ENCODE peak calls at places on chromosomes 12 and 14, in eight cellular contexts. L is right atrium auricular region, Y is mesendoderm, Z is HCT116, S is left ventricle myocardium inferior, V is lower lobe of right lung, D is A549, W is ovary. I is an unnamed sample.
A peak's percentile ranks its signal among the peaks of the same experiment; 100 is the strongest.

GRCh38 chr14:23402296-23403138 is 5.6 kb downstream of the MYH6 start:
- DNase-seq in L (no peak), Y (no peak), Z (no peak), S (peak; percentile 16), V (no peak), D (no peak), W (no peak), I (peak; percentile 33)

GRCh38 chr14:32003585-32003984 is 73.5 kb upstream of the ARHGAP5 start:
- DNase-seq in L (no peak), Y (no peak), Z (no peak), S (no peak), V (no peak), D (no peak), W (no peak), I (no peak)

GRCh38 chr14:64685364-64686130 is 18.7 kb upstream of the PLEKHG3 start:
- DNase-seq in L (no peak), Y (no peak), Z (no peak), S (no peak), V (no peak), D (no peak), W (no peak), I (no peak)

GRCh38 chr12:47360771-47361388 is 281.1 kb upstream of the AMIGO2 start:
- DNase-seq in L (no peak), Y (peak; percentile 78), Z (no peak), S (no peak), V (no peak), D (no peak), W (no peak), I (peak; percentile 37)

GRCh38 chr12:100083308-100083707 is 59.4 kb downstream of the BLTP3B start:
- DNase-seq in L (no peak), Y (no peak), Z (no peak), S (no peak), V (no peak), D (no peak), W (no peak), I (no peak)

GRCh38 chr14:23366163-23366921 is 1.4 kb upstream of the EFS start:
- DNase-seq in L (no peak), Y (peak; percentile 97), Z (no peak), S (peak; percentile 79), V (peak; percentile 72), D (no peak), W (peak; percentile 85), I (peak; percentile 85)

GRCh38 chr12:51351913-51352532 is 5.5 kb upstream of the CELA1 start:
- DNase-seq in L (no peak), Y (peak; percentile 91), Z (peak; percentile 27), S (no peak), V (peak; percentile 49), D (peak; percentile 46), W (no peak), I (peak; percentile 84)

GRCh38 chr12:69204191-69204590 is 35.2 kb upstream of the CPSF6 start:
- DNase-seq in L (no peak), Y (no peak), Z (no peak), S (no peak), V (no peak), D (no peak), W (no peak), I (no peak)

GRCh38 chr14:90647469-90647868 is 168.8 kb downstream of the TTC7B start:
- DNase-seq in L (no peak), Y (no peak), Z (no peak), S (no peak), V (no peak), D (no peak), W (no peak), I (no peak)

GRCh38 chr12:82325540-82326336 is 32.4 kb downstream of the CCDC59 start:
- DNase-seq in L (no peak), Y (no peak), Z (no peak), S (no peak), V (no peak), D (no peak), W (no peak), I (no peak)

GRCh38 chr12:116370886-116371580 is 93.5 kb upstream of the MED13L start:
- DNase-seq in L (no peak), Y (no peak), Z (no peak), S (no peak), V (no peak), D (no peak), W (no peak), I (no peak)

GRCh38 chr12:52519826-52520662 is at the start of gene KRT5:
- DNase-seq in L (peak; percentile 44), Y (no peak), Z (no peak), S (no peak), V (no peak), D (no peak), W (no peak), I (no peak)
- H3K27ac ChIP-seq in L (no peak within 1 kb of the TSS), Y (no peak within 1 kb of the TSS), Z (peak within 1 kb of the TSS; percentile 55), S (no peak within 1 kb of the TSS), V (no peak within 1 kb of the TSS), D (no peak within 1 kb of the TSS), W (no peak within 1 kb of the TSS), I (no peak within 1 kb of the TSS)

GRCh38 chr14:88825078-88825458 is 617 bp downstream of the TTC8 start:
- DNase-seq in L (no peak), Y (no peak), Z (no peak), S (no peak), V (no peak), D (peak; percentile 17), W (no peak), I (no peak)
- H3K27ac ChIP-seq in L (peak overlapping the region; percentile 83), Y (peak overlapping the region; percentile 41), Z (peak overlapping the region; percentile 73), S (peak overlapping the region; percentile 94), V (peak overlapping the region; percentile 87), D (peak overlapping the region; percentile 93), W (no peak overlapping the region), I (peak overlapping the region; percentile 96)

DNA sequence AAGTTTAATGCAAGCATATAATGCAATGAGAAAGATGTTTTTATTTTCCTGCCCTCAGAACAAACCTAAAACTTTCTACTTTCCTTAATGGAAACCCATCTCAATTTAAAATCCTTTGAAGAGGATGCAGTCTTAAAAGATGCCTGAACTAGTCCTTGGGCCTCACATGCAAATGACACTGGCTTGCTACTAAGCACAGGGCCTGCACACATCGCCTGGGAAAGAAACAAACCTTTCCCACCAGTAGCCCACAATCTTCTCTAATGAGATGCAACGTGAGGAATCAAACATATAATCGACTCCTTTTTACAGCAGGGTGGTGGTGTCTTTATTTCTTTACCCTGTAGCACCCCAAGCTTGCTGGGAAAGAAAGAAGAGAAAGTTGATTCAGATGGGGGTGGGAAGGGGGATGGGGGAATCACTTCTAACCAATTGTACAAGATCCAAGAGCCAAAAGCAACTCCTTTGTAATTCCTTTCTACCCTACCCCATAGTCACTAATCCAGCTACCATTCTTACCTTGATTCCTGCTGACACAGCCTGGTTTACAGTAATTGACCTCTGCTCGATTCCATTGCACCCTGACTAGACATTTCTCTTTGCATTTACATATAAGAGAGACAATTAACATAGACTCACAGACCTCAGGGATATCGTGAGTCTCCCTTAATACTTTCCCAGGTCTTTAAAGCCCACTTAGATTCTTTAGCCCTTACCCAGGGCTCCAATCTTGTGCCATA is 69.5 kb upstream of the FERMT2 start:
- DNase-seq in L (no peak), Y (peak; percentile 46), Z (no peak), S (no peak), V (no peak), D (no peak), W (no peak), I (no peak)
- H3K27ac ChIP-seq in L (no peak overlapping the region), Y (peak overlapping the region; percentile 36), Z (no peak overlapping the region), S (no peak overlapping the region), V (no peak overlapping the region), D (no peak overlapping the region), W (no peak overlapping the region), I (no peak overlapping the region)

GRCh38 chr12:5489760-5490432 is 58.0 kb downstream of the NTF3 start:
- DNase-seq in L (no peak), Y (no peak), Z (no peak), S (no peak), V (no peak), D (no peak), W (no peak), I (no peak)

GRCh38 chr12:5487971-5488955 is 56.4 kb downstream of the NTF3 start:
- DNase-seq in L (no peak), Y (no peak), Z (no peak), S (no peak), V (no peak), D (no peak), W (no peak), I (no peak)

GRCh38 chr12:5485471-5485870 is 53.6 kb downstream of the NTF3 start:
- DNase-seq in L (no peak), Y (no peak), Z (no peak), S (no peak), V (no peak), D (no peak), W (no peak), I (no peak)

GRCh38 chr12:5481645-5482044 is 49.7 kb downstream of the NTF3 start:
- DNase-seq in L (no peak), Y (no peak), Z (no peak), S (no peak), V (no peak), D (no peak), W (no peak), I (no peak)

GRCh38 chr12:5487076-5487475 is 55.2 kb downstream of the NTF3 start:
- DNase-seq in L (no peak), Y (no peak), Z (no peak), S (no peak), V (no peak), D (no peak), W (no peak), I (no peak)
- H3K27ac ChIP-seq in L (no peak overlapping the region), Y (no peak overlapping the region), Z (no peak overlapping the region), S (no peak overlapping the region), V (no peak overlapping the region), D (no peak overlapping the region), W (no peak overlapping the region), I (no peak overlapping the region)

DNA sequence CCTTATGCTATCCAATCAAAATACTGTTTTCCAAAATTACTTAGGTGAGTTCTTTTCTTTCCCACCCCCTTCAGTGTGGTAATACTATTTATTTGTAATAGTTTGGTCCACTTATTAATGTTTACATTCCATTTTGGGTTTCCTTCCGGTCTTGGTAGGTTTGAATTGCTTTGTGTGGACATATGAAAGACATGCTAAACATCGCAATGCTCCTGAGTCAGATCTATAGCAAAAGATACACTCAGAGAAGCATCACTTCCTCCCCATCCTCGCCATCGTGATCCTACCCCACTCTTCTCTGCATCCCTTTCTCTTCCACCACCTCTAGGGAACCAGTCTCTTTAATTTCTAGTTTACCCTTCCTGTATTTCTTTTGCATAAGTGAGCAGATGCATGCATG is 30.0 kb downstream of the TUNAR start:
- DNase-seq in L (no peak), Y (no peak), Z (no peak), S (no peak), V (no peak), D (no peak), W (no peak), I (no peak)
- H3K27ac ChIP-seq in L (no peak overlapping the region), Y (no peak overlapping the region), Z (no peak overlapping the region), S (no peak overlapping the region), V (no peak overlapping the region), D (no peak overlapping the region), W (no peak overlapping the region), I (no peak overlapping the region)

I was measured in cardiac muscle cell.